ENCODE peak calls at places on chromosomes 16 and 17, in four cellular contexts. V is HS-5; L is activated CD4-positive, alpha-beta T cell treated with anti-CD3 and anti-CD28 coated beads, Interleukin-2, amount 10 ng/mL, durations not matched to agents 7 days and 5 days; K is Right ventricle myocardium superior. A is an unnamed sample.

GRCh38 chr16:56625943-56626654 is 518 bp downstream of the MT1E start:
- DNase-seq in K (peak), L (no peak), V (no peak), A (no peak)

GRCh38 chr17:78674595-78675315 is 97.6 kb upstream of the DNAH17 start:
- DNase-seq in V (no peak), K (no peak), L (no peak), A (no peak)

GRCh38 chr17:59754547-59754946 is 47.1 kb downstream of the VMP1 start:
- DNase-seq in L (no peak), V (peak), K (no peak), A (peak)

GRCh38 chr17:10793256-10793655 is 10.6 kb downstream of the TMEM238L start:
- DNase-seq in K (no peak), L (no peak), V (no peak), A (no peak)

GRCh38 chr17:13869301-13869700 is 200.0 kb upstream of the COX10 start:
- DNase-seq in L (no peak), K (no peak), V (no peak), A (no peak)

GRCh38 chr17:75722076-75722475 is 817 bp downstream of the ITGB4 start:
- DNase-seq in V (no peak), K (no peak), L (no peak), A (no peak)

GRCh38 chr17:82382933-82383255 is 11.3 kb downstream of the UTS2R start:
- DNase-seq in L (no peak), K (peak), V (no peak), A (no peak)

GRCh38 chr17:38853292-38854219 is at the start of gene RPL23:
- DNase-seq in V (peak), L (peak), K (peak), A (peak)

GRCh38 chr17:7047566-7047965 is 3.7 kb upstream of the SLC16A11 start:
- DNase-seq in V (no peak), K (no peak), L (no peak), A (no peak)